ENCODE peak calls at places on chromosome 17, in six cellular contexts. One of them, this sample, is unnamed.

GRCh38 chr17:78717431-78717980 is 64.6 kb downstream of the CYTH1 start:
- DNase-seq in lung: no peak
- DNase-seq in neural progenitor cell: no peak
- DNase-seq in cardiac muscle cell: no peak
- DNase-seq in mucosa of descending colon: no peak
- DNase-seq in left lung: no peak
- DNase-seq in this sample: no peak

GRCh38 chr17:63496177-63496576 is 19.3 kb downstream of the ACE start:
- DNase-seq in lung: no peak
- DNase-seq in neural progenitor cell: no peak
- DNase-seq in cardiac muscle cell: no peak
- DNase-seq in mucosa of descending colon: no peak
- DNase-seq in left lung: no peak
- DNase-seq in this sample: no peak

GRCh38 chr17:3012926-3013581 is 50.4 kb downstream of the OR1D5 start:
- DNase-seq in lung: peak; percentile 64
- DNase-seq in neural progenitor cell: peak; percentile 80
- DNase-seq in cardiac muscle cell: peak; percentile 77
- DNase-seq in mucosa of descending colon: peak; percentile 73
- DNase-seq in left lung: peak; percentile 79
- DNase-seq in this sample: peak; percentile 78

GRCh38 chr17:61972311-61972710 is 44.5 kb upstream of the INTS2 start:
- DNase-seq in lung: no peak
- DNase-seq in neural progenitor cell: no peak
- DNase-seq in cardiac muscle cell: no peak
- DNase-seq in mucosa of descending colon: no peak
- DNase-seq in left lung: no peak
- DNase-seq in this sample: no peak

GRCh38 chr17:82023447-82024241 is 539 bp downstream of the LRRC45 start:
- DNase-seq in lung: no peak
- DNase-seq in neural progenitor cell: no peak
- DNase-seq in cardiac muscle cell: peak; percentile 57
- DNase-seq in mucosa of descending colon: no peak
- DNase-seq in left lung: no peak
- DNase-seq in this sample: no peak

GRCh38 chr17:39236981-39237441 is 11.3 kb upstream of the STAC2 start:
- DNase-seq in lung: no peak
- DNase-seq in neural progenitor cell: no peak
- DNase-seq in cardiac muscle cell: no peak
- DNase-seq in mucosa of descending colon: no peak
- DNase-seq in left lung: no peak
- DNase-seq in this sample: no peak

GRCh38 chr17:65749479-65749878 is 188.0 kb upstream of the AXIN2 start:
- DNase-seq in lung: no peak
- DNase-seq in neural progenitor cell: no peak
- DNase-seq in cardiac muscle cell: no peak
- DNase-seq in mucosa of descending colon: no peak
- DNase-seq in left lung: no peak
- DNase-seq in this sample: no peak

GRCh38 chr17:16820161-16820877 is 130.3 kb downstream of the CCDC144A start:
- DNase-seq in lung: no peak
- DNase-seq in neural progenitor cell: no peak
- DNase-seq in cardiac muscle cell: no peak
- DNase-seq in mucosa of descending colon: no peak
- DNase-seq in left lung: no peak
- DNase-seq in this sample: no peak

GRCh38 chr17:42363767-42364585 is 24.3 kb downstream of the STAT3 start:
- DNase-seq in lung: no peak
- DNase-seq in neural progenitor cell: no peak
- DNase-seq in cardiac muscle cell: no peak
- DNase-seq in mucosa of descending colon: no peak
- DNase-seq in left lung: no peak
- DNase-seq in this sample: no peak

GRCh38 chr17:81502471-81503017 is 10.1 kb downstream of the ACTG1 start:
- DNase-seq in lung: no peak
- DNase-seq in neural progenitor cell: no peak
- DNase-seq in cardiac muscle cell: no peak
- DNase-seq in mucosa of descending colon: no peak
- DNase-seq in left lung: peak; percentile 59
- DNase-seq in this sample: no peak

GRCh38 chr17:29131814-29132682 is 48.1 kb downstream of the MYO18A start:
- DNase-seq in lung: no peak
- DNase-seq in neural progenitor cell: no peak
- DNase-seq in cardiac muscle cell: no peak
- DNase-seq in mucosa of descending colon: no peak
- DNase-seq in left lung: peak; percentile 34
- DNase-seq in this sample: no peak

GRCh38 chr17:72392056-72393010 is 271.5 kb downstream of the SOX9 start:
- DNase-seq in lung: no peak
- DNase-seq in neural progenitor cell: no peak
- DNase-seq in cardiac muscle cell: no peak
- DNase-seq in mucosa of descending colon: no peak
- DNase-seq in left lung: no peak
- DNase-seq in this sample: no peak

GRCh38 chr17:61157246-61157887 is 242.3 kb upstream of the TBX2 start:
- DNase-seq in lung: no peak
- DNase-seq in neural progenitor cell: no peak
- DNase-seq in cardiac muscle cell: no peak
- DNase-seq in mucosa of descending colon: no peak
- DNase-seq in left lung: no peak
- DNase-seq in this sample: no peak

GRCh38 chr17:38735161-38735997 is 5.2 kb downstream of the CISD3 start:
- DNase-seq in lung: no peak
- DNase-seq in neural progenitor cell: peak; percentile 82
- DNase-seq in cardiac muscle cell: peak; percentile 73
- DNase-seq in mucosa of descending colon: peak; percentile 74
- DNase-seq in left lung: peak; percentile 88
- DNase-seq in this sample: peak; percentile 77

GRCh38 chr17:54892360-54892759 is 8.3 kb upstream of the TOM1L1 start:
- DNase-seq in lung: no peak
- DNase-seq in neural progenitor cell: no peak
- DNase-seq in cardiac muscle cell: no peak
- DNase-seq in mucosa of descending colon: no peak
- DNase-seq in left lung: no peak
- DNase-seq in this sample: no peak

GRCh38 chr17:7393613-7394451 is 493 bp downstream of the PLSCR3 start:
- DNase-seq in lung: no peak
- DNase-seq in neural progenitor cell: peak; percentile 85
- DNase-seq in cardiac muscle cell: peak; percentile 60
- DNase-seq in mucosa of descending colon: peak; percentile 62
- DNase-seq in left lung: peak; percentile 81
- DNase-seq in this sample: peak; percentile 55

GRCh38 chr17:954431-955164 is 25.0 kb downstream of the NXN start:
- DNase-seq in lung: peak; percentile 62
- DNase-seq in neural progenitor cell: no peak
- DNase-seq in cardiac muscle cell: peak; percentile 70
- DNase-seq in mucosa of descending colon: peak; percentile 20
- DNase-seq in left lung: no peak
- DNase-seq in this sample: peak; percentile 80

GRCh38 chr17:67055811-67056745 is 11.7 kb downstream of the CACNG1 start:
- DNase-seq in lung: peak; percentile 18
- DNase-seq in neural progenitor cell: no peak
- DNase-seq in cardiac muscle cell: no peak
- DNase-seq in mucosa of descending colon: peak; percentile 57
- DNase-seq in left lung: no peak
- DNase-seq in this sample: peak; percentile 37

GRCh38 chr17:71948703-71949422 is 172.0 kb upstream of the SOX9 start:
- DNase-seq in lung: no peak
- DNase-seq in neural progenitor cell: no peak
- DNase-seq in cardiac muscle cell: no peak
- DNase-seq in mucosa of descending colon: no peak
- DNase-seq in left lung: no peak
- DNase-seq in this sample: no peak

GRCh38 chr17:78993241-78993956 is 13.7 kb upstream of the LGALS3BP start:
- DNase-seq in lung: no peak
- DNase-seq in neural progenitor cell: peak; percentile 69
- DNase-seq in cardiac muscle cell: peak; percentile 57
- DNase-seq in mucosa of descending colon: peak; percentile 64
- DNase-seq in left lung: peak; percentile 72
- DNase-seq in this sample: peak; percentile 60

GRCh38 chr17:80948961-80949450 is 42.6 kb upstream of the CHMP6 start:
- DNase-seq in lung: no peak
- DNase-seq in neural progenitor cell: no peak
- DNase-seq in cardiac muscle cell: no peak
- DNase-seq in mucosa of descending colon: peak; percentile 22
- DNase-seq in left lung: peak; percentile 63
- DNase-seq in this sample: no peak

GRCh38 chr17:6460531-6461161 is 16.4 kb downstream of the PIMREG start:
- DNase-seq in lung: no peak
- DNase-seq in neural progenitor cell: no peak
- DNase-seq in cardiac muscle cell: no peak
- DNase-seq in mucosa of descending colon: no peak
- DNase-seq in left lung: no peak
- DNase-seq in this sample: no peak

GRCh38 chr17:12979826-12980500 is 37.9 kb downstream of the ELAC2 start:
- DNase-seq in lung: no peak
- DNase-seq in neural progenitor cell: no peak
- DNase-seq in cardiac muscle cell: no peak
- DNase-seq in mucosa of descending colon: no peak
- DNase-seq in left lung: no peak
- DNase-seq in this sample: no peak

GRCh38 chr17:40316571-40317344 is 7.8 kb downstream of the RARA start:
- DNase-seq in lung: no peak
- DNase-seq in neural progenitor cell: peak; percentile 85
- DNase-seq in cardiac muscle cell: peak; percentile 82
- DNase-seq in mucosa of descending colon: peak; percentile 79
- DNase-seq in left lung: peak; percentile 87
- DNase-seq in this sample: peak; percentile 88
- TF ChIP-seq CTCF in lung: no peak
- TF ChIP-seq CTCF in neural progenitor cell: peak; percentile 13
- TF ChIP-seq CTCF in cardiac muscle cell: no peak
- TF ChIP-seq CTCF in mucosa of descending colon: no peak
- TF ChIP-seq CTCF in left lung: no peak
- TF ChIP-seq CTCF in this sample: peak; percentile 26

GRCh38 chr17:17954079-17954478 is 18.1 kb downstream of the TOM1L2 start:
- DNase-seq in lung: no peak
- DNase-seq in neural progenitor cell: no peak
- DNase-seq in cardiac muscle cell: no peak
- DNase-seq in mucosa of descending colon: no peak
- DNase-seq in left lung: no peak
- DNase-seq in this sample: no peak
- H3K4me1 ChIP-seq in lung: peaks cover 15% of the 10 kb centered on the region
- H3K4me1 ChIP-seq in neural progenitor cell: no peaks in the 10 kb centered on the region
- H3K4me1 ChIP-seq in cardiac muscle cell: peaks cover 5% of the 10 kb centered on the region
- H3K4me1 ChIP-seq in mucosa of descending colon: peaks cover 31% of the 10 kb centered on the region
- H3K4me1 ChIP-seq in left lung: peaks cover 14% of the 10 kb centered on the region
- H3K4me1 ChIP-seq in this sample: peaks cover 25% of the 10 kb centered on the region

GRCh38 chr17:50288306-50288705 is 14.0 kb downstream of the TMEM92 start:
- DNase-seq in lung: no peak
- DNase-seq in neural progenitor cell: no peak
- DNase-seq in cardiac muscle cell: no peak
- DNase-seq in mucosa of descending colon: peak; percentile 1
- DNase-seq in left lung: no peak
- DNase-seq in this sample: no peak

GRCh38 chr17:50285941-50286340 is 11.7 kb downstream of the TMEM92 start:
- DNase-seq in lung: no peak
- DNase-seq in neural progenitor cell: no peak
- DNase-seq in cardiac muscle cell: no peak
- DNase-seq in mucosa of descending colon: no peak
- DNase-seq in left lung: no peak
- DNase-seq in this sample: no peak

GRCh38 chr17:50290074-50290702 is 15.9 kb downstream of the TMEM92 start:
- DNase-seq in lung: peak; percentile 85
- DNase-seq in neural progenitor cell: no peak
- DNase-seq in cardiac muscle cell: no peak
- DNase-seq in mucosa of descending colon: peak; percentile 31
- DNase-seq in left lung: no peak
- DNase-seq in this sample: no peak

GRCh38 chr17:50292465-50292864 is 18.2 kb downstream of the TMEM92 start:
- DNase-seq in lung: no peak
- DNase-seq in neural progenitor cell: no peak
- DNase-seq in cardiac muscle cell: no peak
- DNase-seq in mucosa of descending colon: no peak
- DNase-seq in left lung: no peak
- DNase-seq in this sample: no peak

GRCh38 chr17:50289268-50289667 is 15.0 kb downstream of the TMEM92 start:
- DNase-seq in lung: no peak
- DNase-seq in neural progenitor cell: no peak
- DNase-seq in cardiac muscle cell: no peak
- DNase-seq in mucosa of descending colon: peak; percentile 8
- DNase-seq in left lung: no peak
- DNase-seq in this sample: no peak
- H3K4me3 ChIP-seq in lung: no peak overlapping the region
- H3K4me3 ChIP-seq in neural progenitor cell: no peak overlapping the region
- H3K4me3 ChIP-seq in cardiac muscle cell: no peak overlapping the region
- H3K4me3 ChIP-seq in mucosa of descending colon: no peak overlapping the region
- H3K4me3 ChIP-seq in left lung: no peak overlapping the region
- H3K4me3 ChIP-seq in this sample: no peak overlapping the region

DNA sequence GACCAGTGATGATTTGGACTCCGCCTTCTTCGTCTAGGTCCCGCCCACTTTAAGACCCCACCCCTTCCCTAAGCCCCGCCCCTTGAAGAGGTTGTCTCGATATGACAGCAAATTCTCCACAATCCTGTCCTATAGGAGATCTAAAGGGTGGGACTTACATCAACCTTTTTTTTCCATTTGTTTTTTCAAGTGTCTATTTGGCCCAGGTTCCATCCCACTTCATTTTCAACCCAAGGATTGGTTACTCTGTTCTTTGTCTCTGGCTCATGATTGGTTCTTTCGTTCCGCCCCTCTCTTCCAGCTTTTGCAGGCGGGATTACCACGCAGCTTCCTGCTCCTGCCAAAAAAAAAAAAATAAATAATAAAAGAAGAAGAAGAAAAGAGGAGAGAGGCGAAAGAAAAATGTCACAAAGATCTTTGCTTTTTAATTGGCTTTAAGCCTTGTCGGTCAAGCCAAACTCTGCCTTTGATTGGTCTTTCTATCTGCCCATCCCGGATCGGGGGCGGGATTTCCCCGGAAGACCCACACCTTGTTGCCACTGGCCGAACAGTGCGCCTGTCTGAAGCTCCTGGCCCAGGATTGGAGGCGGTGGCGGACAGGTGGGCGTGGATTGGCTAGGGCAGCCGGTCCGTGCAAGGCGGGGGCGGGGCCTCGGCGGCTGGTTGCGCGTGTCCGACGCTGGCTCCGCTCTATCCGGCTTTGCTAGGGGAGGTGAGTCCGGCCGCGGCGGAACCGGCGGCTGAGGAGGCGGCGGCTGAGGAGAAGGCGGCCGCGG is 1.2 kb upstream of the NLK start:
- DNase-seq in lung: peak; percentile 100
- DNase-seq in neural progenitor cell: peak; percentile 100
- DNase-seq in cardiac muscle cell: peak; percentile 99
- DNase-seq in mucosa of descending colon: peak; percentile 99
- DNase-seq in left lung: peak; percentile 99
- DNase-seq in this sample: peak; percentile 100
- TF ChIP-seq CTCF in lung: no peak
- TF ChIP-seq CTCF in neural progenitor cell: no peak
- TF ChIP-seq CTCF in cardiac muscle cell: no peak
- TF ChIP-seq CTCF in mucosa of descending colon: no peak
- TF ChIP-seq CTCF in left lung: no peak
- TF ChIP-seq CTCF in this sample: no peak

GRCh38 chr17:75489511-75489955 is 25.8 kb downstream of the CASKIN2 start:
- DNase-seq in lung: no peak
- DNase-seq in neural progenitor cell: no peak
- DNase-seq in cardiac muscle cell: no peak
- DNase-seq in mucosa of descending colon: no peak
- DNase-seq in left lung: no peak
- DNase-seq in this sample: no peak
- H3K4me1 ChIP-seq in lung: peaks cover 4% of the 10 kb centered on the region
- H3K4me1 ChIP-seq in neural progenitor cell: no peaks in the 10 kb centered on the region
- H3K4me1 ChIP-seq in cardiac muscle cell: no peaks in the 10 kb centered on the region
- H3K4me1 ChIP-seq in mucosa of descending colon: peaks cover 7% of the 10 kb centered on the region
- H3K4me1 ChIP-seq in left lung: peaks cover 5% of the 10 kb centered on the region
- H3K4me1 ChIP-seq in this sample: no peaks in the 10 kb centered on the region